ENCODE peak calls at places on chromosomes 12 and 14, in ten cellular contexts. S is trophoblast cell; L is lower lobe of right lung; Q is heart left ventricle; A is PC-3; R is A673; Y is OCI-LY7; Z is effector memory CD4-positive, alpha-beta T cell; K is IMR-90; P is left ventricle myocardium inferior. X is an unnamed sample. For H3K36me3, the result is how much of the 10 kb centered on the place peaks cover.

GRCh38 chr12:109779382-109779781 is 53.8 kb downstream of the TRPV4 start:
- DNase-seq in S (peak), Y (peak), Q (no peak), P (no peak), K (no peak), Z (no peak), A (peak), R (peak), L (peak), X (no peak)

GRCh38 chr12:20629414-20630156 is 65.5 kb upstream of the SLCO1C1 start:
- DNase-seq in P (peak), K (peak), A (peak), Y (no peak), Q (peak), R (no peak), L (no peak), S (no peak), Z (no peak), X (peak)

GRCh38 chr14:62329427-62329826 is 567.2 kb downstream of the SNAPC1 start:
- DNase-seq in K (peak), Z (no peak), Q (no peak), A (no peak), Y (no peak), L (no peak), S (peak), P (no peak), R (no peak), X (no peak)

GRCh38 chr12:24507827-24508226 is 441.1 kb downstream of the BCAT1 start:
- DNase-seq in P (no peak), Q (no peak), A (no peak), K (peak), L (no peak), Y (no peak), R (no peak), S (peak), Z (no peak), X (no peak)

GRCh38 chr14:100398044-100398443 is 74.9 kb downstream of the SLC25A47 start:
- DNase-seq in Y (no peak), Z (no peak), A (no peak), R (no peak), P (no peak), Q (no peak), S (no peak), L (no peak), K (no peak), X (no peak)

GRCh38 chr12:14435627-14436026 is 70.1 kb downstream of the ATF7IP start:
- DNase-seq in K (no peak), S (no peak), L (no peak), Z (no peak), Q (no peak), P (no peak), A (no peak), R (no peak), Y (no peak), X (no peak)

GRCh38 chr12:116698131-116698495 is 39.8 kb downstream of the SPRING1 start:
- DNase-seq in L (no peak), Y (no peak), A (peak), Z (no peak), K (no peak), S (no peak), Q (no peak), P (no peak), R (no peak), X (no peak)

GRCh38 chr12:51368640-51369517 is 22.3 kb downstream of the GALNT6 start:
- DNase-seq in A (no peak), Q (no peak), S (peak), L (peak), K (peak), Z (peak), R (no peak), P (no peak), Y (peak), X (peak)

GRCh38 chr12:112973016-112973711 is 5.2 kb upstream of the OAS2 start:
- DNase-seq in Z (no peak), A (no peak), R (no peak), Y (no peak), Q (no peak), S (no peak), L (no peak), K (no peak), P (no peak), X (no peak)

GRCh38 chr12:12336049-12336411 is 14.0 kb downstream of the MANSC1 start:
- DNase-seq in Y (no peak), S (peak), P (no peak), K (no peak), Q (no peak), L (no peak), Z (no peak), R (no peak), A (no peak), X (no peak)

GRCh38 chr12:4046150-4046845 is 173.1 kb upstream of the PARP11 start:
- DNase-seq in K (no peak), Q (no peak), R (no peak), Z (no peak), L (no peak), A (no peak), P (no peak), S (no peak), Y (no peak), X (no peak)

GRCh38 chr14:67557118-67557517 is 24.0 kb downstream of the PLEKHH1 start:
- DNase-seq in S (peak), P (no peak), L (no peak), R (no peak), Y (no peak), A (no peak), K (peak), Z (no peak), Q (no peak), X (peak)

GRCh38 chr14:66066991-66067788 is 419.0 kb upstream of the CCDC196 start:
- DNase-seq in A (no peak), P (no peak), S (no peak), L (no peak), Z (no peak), Y (no peak), K (no peak), Q (no peak), R (peak), X (no peak)

GRCh38 chr14:54840336-54840735 is 62.3 kb downstream of the GCH1 start:
- DNase-seq in S (no peak), K (no peak), P (no peak), Z (no peak), A (no peak), Q (no peak), Y (no peak), L (no peak), R (no peak), X (no peak)

GRCh38 chr12:47896633-47897032 is 8.2 kb downstream of the VDR start:
- DNase-seq in S (peak), L (no peak), Y (no peak), R (no peak), A (peak), K (no peak), Z (no peak), Q (no peak), P (no peak), X (peak)

GRCh38 chr12:47896022-47896421 is 8.8 kb downstream of the VDR start:
- DNase-seq in S (no peak), K (no peak), P (no peak), A (no peak), Q (no peak), Y (no peak), L (no peak), Z (no peak), R (no peak), X (no peak)

GRCh38 chr12:47892819-47893218 is 12.0 kb downstream of the VDR start:
- DNase-seq in K (peak), A (no peak), R (no peak), Q (no peak), Z (no peak), P (no peak), L (no peak), Y (no peak), S (no peak), X (no peak)

GRCh38 chr12:47894068-47894467 is 10.7 kb downstream of the VDR start:
- DNase-seq in Q (no peak), A (no peak), L (no peak), Z (no peak), R (no peak), Y (peak), K (no peak), P (no peak), S (no peak), X (no peak)

GRCh38 chr12:47894652-47895051 is 10.1 kb downstream of the VDR start:
- DNase-seq in L (no peak), P (no peak), Z (no peak), K (no peak), R (no peak), S (no peak), A (no peak), Q (no peak), Y (no peak), X (no peak)
- H3K4me3 ChIP-seq in L (no peak), P (no peak), Z (no peak), K (no peak), R (no peak), S (no peak), A (no peak), Q (no peak), Y (no peak), X (no peak)

GRCh38 chr14:38870437-38870836 is 232.6 kb downstream of the SEC23A start:
- DNase-seq in A (no peak), Y (no peak), Q (no peak), S (no peak), Z (no peak), R (no peak), P (no peak), K (no peak), L (no peak), X (no peak)
- H3K27ac ChIP-seq in A (no peak), Y (no peak), Q (no peak), S (no peak), Z (no peak), R (no peak), P (no peak), K (no peak), L (no peak), X (no peak)

DNA sequence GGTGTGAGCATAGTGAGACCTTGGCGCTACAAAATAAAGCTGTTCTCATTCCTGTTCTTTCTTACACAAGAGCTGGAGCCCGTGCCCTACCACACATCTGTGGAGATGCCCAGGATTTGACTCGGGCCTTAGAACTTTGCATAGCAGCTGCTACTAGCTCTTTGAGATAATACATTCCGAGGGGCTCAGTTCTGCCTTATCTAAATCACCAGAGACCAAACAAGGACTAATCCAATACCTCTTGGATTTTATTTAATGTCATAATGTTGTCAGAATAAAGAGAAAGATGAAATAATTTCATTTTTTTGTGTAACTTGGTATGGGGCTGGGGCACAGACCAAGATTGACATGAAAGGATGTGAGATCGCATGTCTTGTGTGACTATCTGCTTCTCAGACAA is 7.6 kb downstream of the PNP start:
- DNase-seq in R (no peak), K (no peak), Z (no peak), S (no peak), A (no peak), L (no peak), Y (no peak), P (no peak), Q (no peak), X (no peak)
- H3K36me3 ChIP-seq in R (half or more), K (under half), Z (under half), S (under half), A (half or more), L (under half), Y (half or more), P (under half), Q (half or more), X (under half)

DNA sequence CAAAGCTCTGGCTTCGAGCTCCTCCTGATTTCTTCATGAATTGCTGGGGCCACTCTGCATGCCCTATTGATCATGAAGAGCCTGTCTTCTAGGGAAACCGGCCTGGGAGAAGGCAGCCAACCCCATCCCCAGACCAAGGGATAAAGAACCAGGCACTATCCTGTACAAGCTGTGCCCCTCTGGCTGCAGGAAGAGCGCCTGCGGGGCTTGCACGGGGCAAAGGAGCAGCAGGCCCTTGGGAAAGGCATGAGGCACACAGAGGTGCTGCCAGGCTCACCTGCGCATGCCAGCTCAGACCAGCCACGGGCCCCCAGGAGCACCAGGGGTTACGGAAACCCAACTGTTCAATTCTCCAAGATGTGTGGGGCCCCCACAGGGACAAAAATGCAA is 2.1 kb downstream of the ITPK1 start:
- DNase-seq in Q (no peak), Z (no peak), K (no peak), P (no peak), R (no peak), L (no peak), A (no peak), Y (no peak), S (no peak), X (no peak)
- H3K4me3 ChIP-seq in Q (peak), Z (peak), K (no peak), P (peak), R (peak), L (peak), A (peak), Y (peak), S (no peak), X (no peak)

X was measured in pancreas.